ENCODE peak calls at places on chromosomes 7 and 10, in five cellular contexts. M is SK-N-SH, S is HCT116, Y is K562, C is GM12878. A is an unnamed sample.

GRCh38 chr7:92916751-92917369 is 80.5 kb upstream of the CDK6 start:
- DNase-seq in S (peak), Y (no peak), C (no peak), M (peak), A (peak)

GRCh38 chr7:17178562-17178961 is 119.9 kb upstream of the AHR start:
- DNase-seq in M (no peak), C (no peak), S (no peak), Y (no peak), A (no peak)

GRCh38 chr10:107914450-107915276 is 750.2 kb upstream of the SORCS1 start:
- DNase-seq in C (no peak), M (peak), S (no peak), Y (no peak), A (no peak)

GRCh38 chr10:47456096-47456485 is 27.8 kb downstream of the ANXA8 start:
- DNase-seq in C (no peak), Y (no peak), M (no peak), S (no peak), A (no peak)

GRCh38 chr10:113305871-113306270 is 247.0 kb upstream of the HABP2 start:
- DNase-seq in C (no peak), M (no peak), S (no peak), Y (no peak), A (no peak)

GRCh38 chr7:44518761-44519160 is 22.4 kb downstream of the NPC1L1 start:
- DNase-seq in M (no peak), C (no peak), Y (no peak), S (no peak), A (no peak)

GRCh38 chr7:93092757-93093370 is 24.9 kb downstream of the SAMD9 start:
- DNase-seq in C (no peak), S (peak), Y (peak), M (no peak), A (no peak)

GRCh38 chr10:127963136-127963535 is 56.2 kb downstream of the PTPRE start:
- DNase-seq in M (no peak), S (no peak), C (no peak), Y (no peak), A (no peak)

GRCh38 chr7:37732253-37732652 is 48.7 kb downstream of the GPR141 start:
- DNase-seq in C (peak), Y (peak), S (peak), M (peak), A (no peak)

GRCh38 chr7:120992272-120993010 is 3.9 kb downstream of the CPED1 start:
- DNase-seq in M (no peak), Y (no peak), C (no peak), S (no peak), A (no peak)

GRCh38 chr10:94218496-94219183 is 144.1 kb downstream of the NOC3L start:
- DNase-seq in S (no peak), C (no peak), M (no peak), Y (no peak), A (no peak)

GRCh38 chr7:87628780-87629569 is 777 bp downstream of the RUNDC3B start:
- DNase-seq in S (peak), C (no peak), Y (no peak), M (peak), A (peak)

GRCh38 chr7:54888736-54889082 is 129.7 kb upstream of the SEC61G start:
- DNase-seq in M (peak), S (no peak), Y (no peak), C (no peak), A (no peak)

GRCh38 chr10:77231375-77231774 is 406.2 kb downstream of the KCNMA1 start:
- DNase-seq in M (no peak), Y (no peak), C (no peak), S (no peak), A (no peak)

DNA sequence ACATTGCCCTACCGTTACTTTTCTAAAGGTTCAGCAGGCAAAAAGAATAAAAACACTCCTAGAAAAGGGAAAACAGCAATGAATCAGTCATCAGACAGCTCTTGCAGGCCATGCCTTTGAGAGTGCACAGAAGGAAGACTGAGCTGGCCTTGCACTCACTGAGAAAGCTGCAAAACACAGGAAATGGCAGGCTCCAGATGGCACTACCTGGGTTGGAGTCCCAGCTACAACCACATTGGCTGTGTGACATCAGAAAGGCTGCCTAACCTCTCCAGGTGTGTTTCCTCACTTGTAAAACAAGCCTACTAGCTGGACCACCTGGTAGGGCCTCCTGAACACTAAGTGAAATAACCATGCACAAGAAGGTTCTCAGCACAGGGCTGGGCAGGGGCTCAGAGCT is 113.7 kb downstream of the SFMBT2 start:
- DNase-seq in M (no peak), C (no peak), Y (no peak), S (no peak), A (no peak)
- TF ChIP-seq JUND in M (no peak), C (no peak), Y (no peak), S (no peak), A (no peak)

DNA sequence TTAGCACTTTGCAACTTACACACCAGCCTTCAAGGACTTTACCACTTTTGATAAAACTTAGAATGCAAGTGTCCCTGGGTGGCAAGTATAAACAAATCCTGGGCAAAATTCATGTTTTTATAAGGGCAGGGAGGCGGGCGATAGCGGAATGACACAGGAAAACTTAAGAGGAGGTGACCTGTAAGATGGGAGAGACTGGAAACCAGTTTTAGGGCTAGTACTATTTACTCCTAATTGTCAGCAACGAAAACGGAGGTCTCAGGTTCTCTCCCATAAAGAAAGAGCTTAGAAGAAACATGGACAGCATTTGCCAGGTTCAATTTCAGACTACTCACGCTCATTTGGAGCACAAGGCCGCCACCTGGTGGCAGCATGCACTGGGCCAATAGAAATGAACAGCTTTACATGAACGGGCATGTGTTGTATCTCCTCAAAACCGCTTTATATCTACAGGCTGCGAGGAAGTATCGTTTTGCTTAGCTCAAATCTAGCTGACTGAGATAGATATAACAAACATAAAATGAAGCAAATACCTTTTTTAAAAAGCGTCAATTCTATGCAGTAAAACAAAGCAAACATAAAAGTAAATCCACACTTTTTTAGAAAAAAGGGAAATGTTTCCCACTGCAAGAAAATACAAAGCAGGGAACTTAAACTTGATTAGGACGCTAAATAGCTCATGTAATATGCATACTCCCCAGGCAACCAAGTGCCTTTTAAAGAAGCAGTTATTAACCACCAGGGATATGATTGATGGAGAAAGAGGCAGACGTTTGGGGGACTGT is 37.6 kb upstream of the SVOPL start:
- DNase-seq in S (peak), Y (peak), M (peak), C (peak), A (peak)
- TF ChIP-seq JUND in S (no peak), Y (no peak), M (no peak), C (no peak), A (no peak)

GRCh38 chr10:43114743-43115611 is 23.3 kb upstream of the CSGALNACT2 start:
- DNase-seq in M (no peak), Y (no peak), C (no peak), S (no peak), A (no peak)
- TF ChIP-seq JUND in M (no peak), Y (no peak), C (no peak), S (no peak), A (no peak)

DNA sequence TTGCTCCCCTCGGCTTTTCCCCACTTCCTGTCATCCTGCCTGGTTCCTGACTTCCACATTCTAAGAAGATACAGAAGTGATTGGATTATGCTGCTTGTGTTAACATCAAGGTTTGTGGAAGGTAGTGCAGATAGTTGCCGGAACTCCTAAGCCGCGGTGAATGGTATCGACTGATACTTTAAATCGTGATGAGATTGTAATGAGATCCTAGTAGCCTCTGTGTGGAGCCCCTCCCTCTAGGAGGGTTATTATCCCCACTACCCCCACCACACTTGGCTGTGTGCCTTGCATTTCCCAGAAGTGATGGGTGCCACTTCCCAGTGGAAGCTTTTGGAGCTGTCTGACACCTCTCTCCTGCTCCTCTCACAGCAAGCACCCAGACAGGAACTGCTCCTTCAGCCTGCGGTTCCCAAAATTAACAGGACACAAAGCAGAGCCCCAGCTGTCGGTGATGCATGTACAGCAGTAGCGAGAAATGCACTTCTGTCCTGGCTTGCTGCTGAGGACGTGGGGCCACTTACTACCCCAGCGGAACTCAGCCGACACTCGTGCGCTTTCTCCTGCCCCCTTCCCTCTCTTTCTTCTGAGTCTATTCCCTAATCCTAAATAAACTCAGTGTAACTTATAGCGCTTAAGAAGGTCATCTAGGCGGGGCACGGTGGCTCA is 52.5 kb downstream of the PRKAG2 start:
- DNase-seq in Y (no peak), S (no peak), C (no peak), M (no peak), A (no peak)
- TF ChIP-seq JUND in Y (no peak), S (no peak), C (no peak), M (no peak), A (no peak)

GRCh38 chr10:15419279-15419874 is 48.3 kb upstream of the FAM171A1 start:
- DNase-seq in S (peak), C (no peak), Y (peak), M (peak), A (peak)
- TF ChIP-seq JUND in S (no peak), C (no peak), Y (no peak), M (no peak), A (no peak)

DNA sequence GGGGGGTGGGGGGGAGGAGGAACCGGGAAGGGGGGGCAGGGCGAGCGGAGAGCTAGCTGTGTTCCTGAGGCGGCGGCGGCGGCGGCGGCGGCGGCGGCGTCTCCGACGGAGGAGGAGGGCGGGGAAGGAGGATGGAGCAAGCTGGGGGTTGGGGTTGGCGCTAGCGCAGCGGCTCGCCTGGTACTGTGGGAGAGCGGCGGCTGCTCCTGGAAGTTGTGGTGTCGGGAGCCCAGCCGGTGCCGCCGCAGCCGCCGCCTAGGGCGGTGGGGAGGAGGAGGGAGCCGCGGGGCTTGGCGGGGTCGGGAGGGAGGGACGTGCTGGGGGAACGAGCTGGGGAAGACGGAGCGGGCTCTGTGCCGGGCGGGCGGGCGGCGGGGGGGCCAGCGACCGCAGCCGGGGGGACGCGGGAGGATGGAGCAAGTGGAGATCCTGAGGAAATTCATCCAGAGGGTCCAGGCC is at the start of gene PTPN12:
- DNase-seq in C (no peak), Y (no peak), M (no peak), S (no peak), A (no peak)
- TF ChIP-seq JUND in C (no peak), Y (no peak), M (no peak), S (no peak), A (no peak)

GRCh38 chr7:35035511-35035921 is 1.8 kb downstream of the DPY19L1 start:
- DNase-seq in M (no peak), Y (peak), C (no peak), S (peak), A (peak)
- TF ChIP-seq JUND in M (peak), Y (no peak), C (no peak), S (no peak), A (no peak)

DNA sequence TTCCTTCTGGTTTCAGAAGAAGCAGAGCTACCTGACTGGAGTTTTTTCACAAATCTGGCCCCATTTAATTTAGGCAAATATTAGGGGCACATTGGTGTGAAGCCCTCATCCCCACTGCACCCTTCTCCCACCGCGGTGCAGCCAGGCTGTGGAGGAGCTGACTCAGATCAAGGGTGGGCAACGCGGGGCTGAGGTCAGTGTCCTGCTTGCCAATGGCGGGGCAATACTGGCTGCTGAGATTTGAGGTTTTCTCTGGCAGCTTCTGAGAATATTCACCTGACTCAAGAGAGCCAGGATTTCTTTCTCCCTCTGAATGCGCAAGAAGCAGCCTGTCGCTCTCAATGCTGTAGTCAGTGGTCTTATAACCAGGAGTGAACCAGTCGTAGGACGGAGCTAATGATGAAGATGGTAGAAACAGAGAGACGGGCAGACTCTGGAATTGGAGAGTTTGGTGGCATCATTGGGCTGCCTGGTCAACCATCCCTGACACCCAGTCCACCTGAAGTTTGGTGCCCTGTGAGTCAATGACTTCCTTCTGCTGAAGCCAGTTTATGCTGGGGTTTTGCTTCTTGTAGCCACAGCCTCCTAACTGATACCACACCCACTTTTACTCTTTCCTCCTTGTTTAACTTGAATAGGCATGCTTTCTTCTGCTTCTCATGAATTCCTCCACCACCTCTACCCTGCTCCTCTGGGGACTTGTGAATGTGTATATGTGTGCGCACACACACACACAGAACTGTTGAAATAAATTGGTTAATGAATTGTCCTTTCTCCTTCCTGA is 123.7 kb upstream of the CTBP2 start:
- DNase-seq in Y (no peak), C (no peak), M (no peak), S (no peak), A (no peak)
- TF ChIP-seq JUND in Y (no peak), C (no peak), M (no peak), S (no peak), A (no peak)

DNA sequence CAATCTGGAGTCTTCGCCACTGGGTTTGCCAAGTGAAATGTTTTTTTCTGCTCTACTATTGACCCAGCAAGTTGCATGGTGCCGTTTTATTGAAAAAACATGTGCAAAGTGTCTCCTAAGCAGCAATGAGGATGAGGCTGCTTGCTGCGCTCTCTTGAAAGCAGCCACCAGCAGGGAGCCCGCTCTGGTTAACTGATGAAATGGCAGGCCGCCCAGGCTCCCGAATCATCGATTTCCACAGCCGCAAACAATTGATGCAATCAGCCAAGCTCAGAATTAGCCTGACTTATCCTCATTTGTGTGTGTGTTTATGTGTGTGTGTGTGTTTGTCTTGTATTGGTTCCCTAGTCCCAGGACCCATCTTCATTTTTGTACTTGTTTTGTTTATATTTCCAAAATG is 22.2 kb upstream of the LYZL1 start:
- DNase-seq in C (no peak), S (no peak), M (peak), Y (peak), A (no peak)
- TF ChIP-seq JUND in C (no peak), S (no peak), M (no peak), Y (no peak), A (no peak)

GRCh38 chr10:14060320-14061070 is 270.2 kb downstream of the FRMD4A start:
- DNase-seq in Y (no peak), S (no peak), C (no peak), M (no peak), A (no peak)

GRCh38 chr10:14066106-14066505 is 264.6 kb downstream of the FRMD4A start:
- DNase-seq in S (no peak), Y (no peak), C (no peak), M (no peak), A (no peak)

GRCh38 chr10:14068851-14069250 is 261.9 kb downstream of the FRMD4A start:
- DNase-seq in Y (no peak), M (no peak), S (no peak), C (no peak), A (no peak)

GRCh38 chr10:14062528-14063260 is 268.0 kb downstream of the FRMD4A start:
- DNase-seq in S (no peak), M (no peak), C (no peak), Y (no peak), A (no peak)

DNA sequence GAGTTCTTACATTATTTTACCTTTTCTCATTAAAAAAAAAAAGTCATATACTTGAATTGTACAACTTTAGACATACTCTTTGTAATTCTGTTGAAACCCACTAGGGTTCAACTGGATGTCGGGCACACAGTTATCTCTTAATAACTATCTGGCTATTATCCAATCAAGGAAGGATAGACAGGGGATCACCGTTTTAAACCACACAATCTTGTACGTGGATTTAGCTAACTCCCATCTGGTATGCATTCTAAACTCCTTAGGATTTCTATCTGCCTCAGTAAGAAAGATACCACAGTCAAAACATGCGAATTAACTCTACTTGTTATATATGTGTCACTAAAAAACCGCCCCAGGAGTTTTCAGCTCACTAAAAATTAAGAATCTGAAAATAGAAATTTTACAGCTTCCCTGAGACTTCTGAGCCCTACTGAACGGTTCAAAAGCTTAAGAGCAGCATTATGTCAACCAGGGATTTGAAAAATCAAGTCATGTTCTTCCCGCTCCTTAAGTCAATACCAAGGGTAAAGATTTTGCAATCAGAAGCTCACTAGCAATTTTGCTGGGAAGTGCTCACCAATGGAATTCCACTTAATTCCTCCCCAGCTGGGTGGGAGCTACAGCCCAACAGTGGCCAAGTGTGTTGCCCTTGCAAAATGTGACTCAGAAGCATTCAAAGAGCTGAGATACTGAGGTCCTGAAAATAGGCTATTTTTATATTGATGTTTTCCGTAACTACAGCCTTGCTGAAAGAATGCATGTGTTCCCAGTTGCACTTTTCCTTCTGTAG is 267.0 kb downstream of the FRMD4A start:
- DNase-seq in S (no peak), C (no peak), Y (no peak), M (no peak), A (no peak)
- TF ChIP-seq JUND in S (no peak), C (no peak), Y (no peak), M (no peak), A (no peak)